ENCODE peak calls at places on chromosomes 16 and 17, in eight cellular contexts. One of them, this sample, is unnamed.

GRCh38 chr17:75289832-75290337 is 652 bp upstream of the SLC25A19 start:
- DNase-seq in heart right ventricle: peak; percentile 53
- DNase-seq in heart left ventricle: no peak
- DNase-seq in A549: peak; percentile 70
- DNase-seq in ascending aorta: no peak
- DNase-seq in GM12878: peak; percentile 71
- DNase-seq in IMR-90: peak; percentile 60
- DNase-seq in HCT116: no peak
- DNase-seq in this sample: no peak

GRCh38 chr17:79294459-79295071 is 219.9 kb downstream of the ENGASE start:
- DNase-seq in heart right ventricle: peak; percentile 62
- DNase-seq in heart left ventricle: peak; percentile 77
- DNase-seq in A549: peak; percentile 49
- DNase-seq in ascending aorta: no peak
- DNase-seq in GM12878: no peak
- DNase-seq in IMR-90: peak; percentile 29
- DNase-seq in HCT116: no peak
- DNase-seq in this sample: no peak

GRCh38 chr17:82835766-82836512 is 3.9 kb downstream of the ZNF750 start:
- DNase-seq in heart right ventricle: no peak
- DNase-seq in heart left ventricle: no peak
- DNase-seq in A549: no peak
- DNase-seq in ascending aorta: no peak
- DNase-seq in GM12878: no peak
- DNase-seq in IMR-90: no peak
- DNase-seq in HCT116: no peak
- DNase-seq in this sample: no peak

GRCh38 chr16:82240111-82240510 is 70.1 kb upstream of the MPHOSPH6 start:
- DNase-seq in heart right ventricle: no peak
- DNase-seq in heart left ventricle: no peak
- DNase-seq in A549: no peak
- DNase-seq in ascending aorta: no peak
- DNase-seq in GM12878: no peak
- DNase-seq in IMR-90: peak; percentile 6
- DNase-seq in HCT116: no peak
- DNase-seq in this sample: no peak

GRCh38 chr16:50668368-50669008 is 12.6 kb downstream of the SNX20 start:
- DNase-seq in heart right ventricle: no peak
- DNase-seq in heart left ventricle: no peak
- DNase-seq in A549: no peak
- DNase-seq in ascending aorta: no peak
- DNase-seq in GM12878: no peak
- DNase-seq in IMR-90: no peak
- DNase-seq in HCT116: no peak
- DNase-seq in this sample: no peak

GRCh38 chr17:66276328-66276937 is 26.0 kb upstream of the PRKCA start:
- DNase-seq in heart right ventricle: no peak
- DNase-seq in heart left ventricle: no peak
- DNase-seq in A549: peak; percentile 58
- DNase-seq in ascending aorta: no peak
- DNase-seq in GM12878: no peak
- DNase-seq in IMR-90: peak; percentile 70
- DNase-seq in HCT116: no peak
- DNase-seq in this sample: no peak

GRCh38 chr16:72317378-72317777 is 145.4 kb upstream of the PMFBP1 start:
- DNase-seq in heart right ventricle: no peak
- DNase-seq in heart left ventricle: no peak
- DNase-seq in A549: no peak
- DNase-seq in ascending aorta: no peak
- DNase-seq in GM12878: no peak
- DNase-seq in IMR-90: peak; percentile 34
- DNase-seq in HCT116: no peak
- DNase-seq in this sample: no peak

GRCh38 chr16:74094514-74094913 is 202.1 kb upstream of the PSMD7 start:
- DNase-seq in heart right ventricle: no peak
- DNase-seq in heart left ventricle: no peak
- DNase-seq in A549: no peak
- DNase-seq in ascending aorta: no peak
- DNase-seq in GM12878: no peak
- DNase-seq in IMR-90: no peak
- DNase-seq in HCT116: no peak
- DNase-seq in this sample: no peak

GRCh38 chr16:49505556-49505955 is 132.0 kb downstream of the C16orf78 start:
- DNase-seq in heart right ventricle: no peak
- DNase-seq in heart left ventricle: no peak
- DNase-seq in A549: no peak
- DNase-seq in ascending aorta: no peak
- DNase-seq in GM12878: no peak
- DNase-seq in IMR-90: no peak
- DNase-seq in HCT116: no peak
- DNase-seq in this sample: no peak

GRCh38 chr16:55508941-55509920 is at the start of gene LPCAT2:
- DNase-seq in heart right ventricle: peak; percentile 85
- DNase-seq in heart left ventricle: peak; percentile 94
- DNase-seq in A549: peak; percentile 83
- DNase-seq in ascending aorta: no peak
- DNase-seq in GM12878: no peak
- DNase-seq in IMR-90: peak; percentile 84
- DNase-seq in HCT116: peak; percentile 71
- DNase-seq in this sample: peak; percentile 67

GRCh38 chr16:87824991-87825841 is 44.1 kb downstream of the SLC7A5 start:
- DNase-seq in heart right ventricle: no peak
- DNase-seq in heart left ventricle: no peak
- DNase-seq in A549: peak; percentile 64
- DNase-seq in ascending aorta: no peak
- DNase-seq in GM12878: no peak
- DNase-seq in IMR-90: no peak
- DNase-seq in HCT116: no peak
- DNase-seq in this sample: no peak

DNA sequence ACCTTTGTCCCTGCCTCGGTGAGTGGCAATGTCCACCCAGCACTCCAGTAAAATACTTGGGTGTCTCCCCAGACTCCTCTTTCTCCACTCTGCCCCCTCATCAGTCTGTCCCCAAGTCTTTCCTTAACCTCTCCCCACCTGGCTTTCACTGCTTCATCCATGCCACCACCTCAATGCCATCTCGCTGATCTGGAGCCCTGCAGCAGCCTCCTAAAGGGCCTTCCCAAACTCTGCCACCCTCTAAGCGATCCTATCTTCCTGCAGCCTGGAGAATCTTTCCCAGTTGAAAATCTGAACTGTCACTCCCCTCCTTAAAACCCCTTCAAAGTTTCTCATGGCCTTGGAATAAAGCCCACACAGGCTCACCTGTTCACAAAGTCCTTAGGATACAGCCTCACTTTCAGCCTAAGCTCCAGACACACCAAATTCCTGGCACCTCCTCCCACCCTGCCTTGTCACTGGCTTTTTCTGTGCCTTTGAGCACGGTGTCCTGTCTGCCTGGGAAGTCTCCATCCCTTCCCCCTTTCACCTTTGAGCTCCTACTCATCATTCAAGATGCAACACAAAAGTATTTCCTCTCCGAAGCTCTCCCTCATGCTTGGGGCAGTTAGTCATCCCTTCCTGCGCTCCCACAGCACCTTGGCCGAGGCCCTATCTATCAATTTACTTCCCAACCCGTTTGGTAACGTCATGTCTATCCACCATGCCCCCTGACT is 2.8 kb downstream of the WNK4 start:
- DNase-seq in heart right ventricle: no peak
- DNase-seq in heart left ventricle: no peak
- DNase-seq in A549: peak; percentile 67
- DNase-seq in ascending aorta: no peak
- DNase-seq in GM12878: no peak
- DNase-seq in IMR-90: peak; percentile 83
- DNase-seq in HCT116: no peak
- DNase-seq in this sample: peak; percentile 41
- H3K4me3 ChIP-seq in heart right ventricle: no peak overlapping the region
- H3K4me3 ChIP-seq in heart left ventricle: no peak overlapping the region
- H3K4me3 ChIP-seq in A549: no peak overlapping the region
- H3K4me3 ChIP-seq in ascending aorta: no peak overlapping the region
- H3K4me3 ChIP-seq in GM12878: no peak overlapping the region
- H3K4me3 ChIP-seq in IMR-90: no peak overlapping the region
- H3K4me3 ChIP-seq in HCT116: peak overlapping the region; percentile 30
- H3K4me3 ChIP-seq in this sample: peak overlapping the region; percentile 68

GRCh38 chr17:49602783-49603182 is 27.1 kb downstream of the NXPH3 start:
- DNase-seq in heart right ventricle: no peak
- DNase-seq in heart left ventricle: no peak
- DNase-seq in A549: no peak
- DNase-seq in ascending aorta: no peak
- DNase-seq in GM12878: no peak
- DNase-seq in IMR-90: no peak
- DNase-seq in HCT116: no peak
- DNase-seq in this sample: no peak

GRCh38 chr17:49603238-49603637 is 27.6 kb downstream of the NXPH3 start:
- DNase-seq in heart right ventricle: no peak
- DNase-seq in heart left ventricle: no peak
- DNase-seq in A549: no peak
- DNase-seq in ascending aorta: no peak
- DNase-seq in GM12878: no peak
- DNase-seq in IMR-90: no peak
- DNase-seq in HCT116: no peak
- DNase-seq in this sample: no peak

GRCh38 chr17:49600949-49601348 is 25.3 kb downstream of the NXPH3 start:
- DNase-seq in heart right ventricle: no peak
- DNase-seq in heart left ventricle: no peak
- DNase-seq in A549: no peak
- DNase-seq in ascending aorta: no peak
- DNase-seq in GM12878: no peak
- DNase-seq in IMR-90: no peak
- DNase-seq in HCT116: no peak
- DNase-seq in this sample: no peak

GRCh38 chr17:49604314-49604869 is 28.7 kb downstream of the NXPH3 start:
- DNase-seq in heart right ventricle: no peak
- DNase-seq in heart left ventricle: no peak
- DNase-seq in A549: no peak
- DNase-seq in ascending aorta: no peak
- DNase-seq in GM12878: no peak
- DNase-seq in IMR-90: no peak
- DNase-seq in HCT116: no peak
- DNase-seq in this sample: no peak

DNA sequence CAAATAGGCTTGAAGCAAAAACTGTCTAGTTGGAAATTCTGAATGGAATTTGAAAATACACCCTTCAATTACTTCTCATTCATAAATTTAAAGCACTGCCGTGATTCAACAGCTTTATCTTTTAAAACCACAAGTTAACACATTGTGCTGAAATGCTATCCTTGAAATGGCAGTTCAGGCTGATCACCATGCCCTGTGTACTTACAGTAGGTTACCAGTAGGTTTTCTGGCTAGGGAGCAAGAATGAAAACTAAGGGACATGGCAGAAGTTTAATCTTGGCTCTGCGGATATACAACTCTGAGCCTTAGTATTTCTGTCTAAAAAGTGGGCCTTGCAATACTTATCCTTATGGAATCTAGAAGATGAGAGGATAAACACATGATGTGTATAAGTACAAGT is 28.0 kb downstream of the NXPH3 start:
- DNase-seq in heart right ventricle: no peak
- DNase-seq in heart left ventricle: no peak
- DNase-seq in A549: no peak
- DNase-seq in ascending aorta: no peak
- DNase-seq in GM12878: no peak
- DNase-seq in IMR-90: no peak
- DNase-seq in HCT116: no peak
- DNase-seq in this sample: no peak
- TF ChIP-seq CTCF in heart right ventricle: no peak
- TF ChIP-seq CTCF in heart left ventricle: peak; percentile 23
- TF ChIP-seq CTCF in A549: no peak
- TF ChIP-seq CTCF in ascending aorta: no peak
- TF ChIP-seq CTCF in GM12878: no peak
- TF ChIP-seq CTCF in IMR-90: no peak
- TF ChIP-seq CTCF in HCT116: no peak
- TF ChIP-seq CTCF in this sample: peak; percentile 13

GRCh38 chr17:44322236-44322895 is 2.3 kb downstream of the SLC25A39 start:
- DNase-seq in heart right ventricle: no peak
- DNase-seq in heart left ventricle: no peak
- DNase-seq in A549: no peak
- DNase-seq in ascending aorta: no peak
- DNase-seq in GM12878: no peak
- DNase-seq in IMR-90: no peak
- DNase-seq in HCT116: no peak
- DNase-seq in this sample: no peak

GRCh38 chr17:44321246-44322120 is 3.1 kb downstream of the SLC25A39 start:
- DNase-seq in heart right ventricle: no peak
- DNase-seq in heart left ventricle: no peak
- DNase-seq in A549: no peak
- DNase-seq in ascending aorta: no peak
- DNase-seq in GM12878: no peak
- DNase-seq in IMR-90: no peak
- DNase-seq in HCT116: no peak
- DNase-seq in this sample: no peak

GRCh38 chr17:44318077-44318892 is 6.3 kb downstream of the SLC25A39 start:
- DNase-seq in heart right ventricle: no peak
- DNase-seq in heart left ventricle: no peak
- DNase-seq in A549: no peak
- DNase-seq in ascending aorta: no peak
- DNase-seq in GM12878: no peak
- DNase-seq in IMR-90: no peak
- DNase-seq in HCT116: no peak
- DNase-seq in this sample: no peak

GRCh38 chr17:44317545-44317944 is 7.1 kb downstream of the SLC25A39 start:
- DNase-seq in heart right ventricle: no peak
- DNase-seq in heart left ventricle: no peak
- DNase-seq in A549: no peak
- DNase-seq in ascending aorta: no peak
- DNase-seq in GM12878: no peak
- DNase-seq in IMR-90: no peak
- DNase-seq in HCT116: no peak
- DNase-seq in this sample: no peak

GRCh38 chr17:44320066-44320465 is 4.6 kb downstream of the SLC25A39 start:
- DNase-seq in heart right ventricle: no peak
- DNase-seq in heart left ventricle: no peak
- DNase-seq in A549: no peak
- DNase-seq in ascending aorta: no peak
- DNase-seq in GM12878: no peak
- DNase-seq in IMR-90: no peak
- DNase-seq in HCT116: no peak
- DNase-seq in this sample: no peak
- H3K27ac ChIP-seq in heart right ventricle: no peak overlapping the region
- H3K27ac ChIP-seq in heart left ventricle: no peak overlapping the region
- H3K27ac ChIP-seq in A549: no peak overlapping the region
- H3K27ac ChIP-seq in ascending aorta: no peak overlapping the region
- H3K27ac ChIP-seq in GM12878: no peak overlapping the region
- H3K27ac ChIP-seq in IMR-90: no peak overlapping the region
- H3K27ac ChIP-seq in HCT116: no peak overlapping the region
- H3K27ac ChIP-seq in this sample: no peak overlapping the region

GRCh38 chr16:58375386-58375785 is 16.9 kb upstream of the GINS3 start:
- DNase-seq in heart right ventricle: no peak
- DNase-seq in heart left ventricle: no peak
- DNase-seq in A549: no peak
- DNase-seq in ascending aorta: no peak
- DNase-seq in GM12878: no peak
- DNase-seq in IMR-90: no peak
- DNase-seq in HCT116: no peak
- DNase-seq in this sample: no peak

GRCh38 chr16:58367252-58367651 is 25.0 kb upstream of the GINS3 start:
- DNase-seq in heart right ventricle: no peak
- DNase-seq in heart left ventricle: no peak
- DNase-seq in A549: no peak
- DNase-seq in ascending aorta: no peak
- DNase-seq in GM12878: no peak
- DNase-seq in IMR-90: no peak
- DNase-seq in HCT116: no peak
- DNase-seq in this sample: no peak

GRCh38 chr16:58366247-58367031 is 25.8 kb upstream of the GINS3 start:
- DNase-seq in heart right ventricle: no peak
- DNase-seq in heart left ventricle: no peak
- DNase-seq in A549: peak; percentile 40
- DNase-seq in ascending aorta: no peak
- DNase-seq in GM12878: no peak
- DNase-seq in IMR-90: peak; percentile 65
- DNase-seq in HCT116: no peak
- DNase-seq in this sample: no peak

GRCh38 chr16:58371841-58372240 is 20.4 kb upstream of the GINS3 start:
- DNase-seq in heart right ventricle: no peak
- DNase-seq in heart left ventricle: no peak
- DNase-seq in A549: no peak
- DNase-seq in ascending aorta: no peak
- DNase-seq in GM12878: no peak
- DNase-seq in IMR-90: no peak
- DNase-seq in HCT116: no peak
- DNase-seq in this sample: no peak
- H3K4me3 ChIP-seq in heart right ventricle: no peak overlapping the region
- H3K4me3 ChIP-seq in heart left ventricle: no peak overlapping the region
- H3K4me3 ChIP-seq in A549: no peak overlapping the region
- H3K4me3 ChIP-seq in ascending aorta: no peak overlapping the region
- H3K4me3 ChIP-seq in GM12878: no peak overlapping the region
- H3K4me3 ChIP-seq in IMR-90: no peak overlapping the region
- H3K4me3 ChIP-seq in HCT116: no peak overlapping the region
- H3K4me3 ChIP-seq in this sample: no peak overlapping the region

This sample was measured in AG04450.